ENCODE peak calls at places on chromosomes 12 and 14, in five cellular contexts. T, Y, E, M and U are unnamed samples. For H3K4me1, the result is how much of the 10 kb centered on the place peaks cover.

GRCh38 chr12:103839103-103839502 is 1.9 kb downstream of the NT5DC3 start:
- DNase-seq in T (peak), E (no peak), Y (no peak), M (peak), U (no peak)

GRCh38 chr12:87813476-87814234 is 215.5 kb downstream of the C12orf50 start:
- DNase-seq in M (peak), T (no peak), Y (no peak), E (no peak), U (no peak)

GRCh38 chr12:51846911-51847829 is 1.3 kb downstream of the FIGNL2 start:
- DNase-seq in Y (peak), E (peak), M (peak), T (peak), U (peak)

GRCh38 chr12:69397978-69398377 is 38.4 kb downstream of the YEATS4 start:
- DNase-seq in M (peak), Y (no peak), T (no peak), E (no peak), U (no peak)

GRCh38 chr12:12776261-12776660 is 9.2 kb upstream of the APOLD1 start:
- DNase-seq in M (peak), Y (no peak), T (no peak), E (no peak), U (no peak)

GRCh38 chr14:29810657-29811056 is 117.0 kb downstream of the PRKD1 start:
- DNase-seq in T (peak), M (peak), E (no peak), Y (no peak), U (no peak)

GRCh38 chr12:127628655-127629054 is 638.3 kb upstream of the TMEM132C start:
- DNase-seq in E (no peak), T (no peak), Y (no peak), M (no peak), U (no peak)

GRCh38 chr14:23579739-23580138 is 1.1 kb upstream of the JPH4 start:
- DNase-seq in M (no peak), Y (no peak), E (no peak), T (no peak), U (no peak)

GRCh38 chr14:68528031-68528687 is 264.7 kb downstream of the ZFP36L1 start:
- DNase-seq in M (no peak), T (no peak), E (no peak), Y (no peak), U (no peak)

GRCh38 chr14:29339491-29339890 is 572.9 kb downstream of the FOXG1 start:
- DNase-seq in T (no peak), E (no peak), Y (no peak), M (no peak), U (no peak)

GRCh38 chr12:113448874-113449273 is 22.8 kb downstream of the LHX5 start:
- DNase-seq in T (no peak), E (no peak), M (no peak), Y (no peak), U (no peak)

GRCh38 chr14:93725002-93725582 is 63.2 kb downstream of the PRIMA1 start:
- DNase-seq in T (no peak), E (no peak), Y (no peak), M (no peak), U (no peak)

GRCh38 chr12:112270673-112271072 is 111.6 kb downstream of the HECTD4 start:
- DNase-seq in M (no peak), T (no peak), E (no peak), Y (no peak), U (no peak)

GRCh38 chr12:112750971-112751370 is 40.6 kb upstream of the RPH3A start:
- DNase-seq in E (no peak), M (no peak), Y (no peak), T (no peak), U (no peak)

GRCh38 chr14:87014854-87015253 is 978.1 kb downstream of the GALC start:
- DNase-seq in M (no peak), T (no peak), Y (no peak), E (no peak), U (no peak)

GRCh38 chr14:65103150-65103760 is 938 bp upstream of the MAX start:
- DNase-seq in T (peak), M (peak), E (peak), Y (no peak), U (no peak)

GRCh38 chr14:25055998-25056687 is 6.2 kb upstream of the STXBP6 start:
- DNase-seq in M (no peak), T (no peak), Y (no peak), E (no peak), U (no peak)

GRCh38 chr12:91053951-91054715 is 3.7 kb downstream of the KERA start:
- DNase-seq in M (peak), E (no peak), T (no peak), Y (no peak), U (no peak)

GRCh38 chr14:54177861-54178591 is 218.8 kb upstream of the CDKN3 start:
- DNase-seq in T (no peak), Y (no peak), E (no peak), M (no peak), U (no peak)

GRCh38 chr14:34203271-34203722 is 252.4 kb upstream of the EGLN3 start:
- DNase-seq in E (no peak), T (no peak), Y (no peak), M (no peak), U (no peak)

GRCh38 chr12:57621497-57622292 is 10.5 kb downstream of the ARHGEF25 start:
- DNase-seq in T (peak), E (peak), M (peak), Y (peak), U (peak)

GRCh38 chr14:49114161-49114893 is 471.9 kb downstream of the RPS29 start:
- DNase-seq in T (no peak), Y (no peak), M (no peak), E (no peak), U (no peak)

GRCh38 chr12:40405419-40405818 is 180.6 kb downstream of the LRRK2 start:
- DNase-seq in Y (no peak), T (no peak), M (no peak), E (peak), U (no peak)

GRCh38 chr14:81589381-81590065 is 55.9 kb upstream of the SEL1L start:
- DNase-seq in M (no peak), Y (no peak), E (no peak), T (no peak), U (no peak)

GRCh38 chr14:81594012-81594411 is 60.4 kb upstream of the SEL1L start:
- DNase-seq in T (peak), M (peak), Y (peak), E (peak), U (no peak)

DNA sequence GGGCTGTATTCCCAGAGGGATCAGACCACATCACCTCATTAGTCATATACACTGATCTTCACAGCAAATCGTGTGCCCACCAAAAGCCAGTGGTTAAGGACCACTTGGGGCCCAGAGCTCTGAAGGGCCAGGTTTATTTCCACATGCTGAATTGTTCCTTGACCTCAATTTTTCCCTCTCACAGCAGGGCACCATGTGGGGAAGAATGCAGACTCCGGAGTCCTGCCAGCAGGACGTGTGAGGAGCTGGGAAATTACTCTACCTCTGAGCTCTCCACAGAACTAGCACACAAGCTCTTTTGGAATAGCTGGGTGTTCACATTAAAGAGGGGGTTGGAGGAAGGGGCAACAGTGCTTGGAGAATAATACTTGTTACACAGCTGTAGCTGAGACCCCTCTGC is 57.6 kb upstream of the SEL1L start:
- DNase-seq in T (no peak), E (no peak), M (no peak), Y (no peak), U (no peak)
- TF ChIP-seq CTCF in T (no peak), E (no peak), M (no peak), Y (no peak), U (no peak)

DNA sequence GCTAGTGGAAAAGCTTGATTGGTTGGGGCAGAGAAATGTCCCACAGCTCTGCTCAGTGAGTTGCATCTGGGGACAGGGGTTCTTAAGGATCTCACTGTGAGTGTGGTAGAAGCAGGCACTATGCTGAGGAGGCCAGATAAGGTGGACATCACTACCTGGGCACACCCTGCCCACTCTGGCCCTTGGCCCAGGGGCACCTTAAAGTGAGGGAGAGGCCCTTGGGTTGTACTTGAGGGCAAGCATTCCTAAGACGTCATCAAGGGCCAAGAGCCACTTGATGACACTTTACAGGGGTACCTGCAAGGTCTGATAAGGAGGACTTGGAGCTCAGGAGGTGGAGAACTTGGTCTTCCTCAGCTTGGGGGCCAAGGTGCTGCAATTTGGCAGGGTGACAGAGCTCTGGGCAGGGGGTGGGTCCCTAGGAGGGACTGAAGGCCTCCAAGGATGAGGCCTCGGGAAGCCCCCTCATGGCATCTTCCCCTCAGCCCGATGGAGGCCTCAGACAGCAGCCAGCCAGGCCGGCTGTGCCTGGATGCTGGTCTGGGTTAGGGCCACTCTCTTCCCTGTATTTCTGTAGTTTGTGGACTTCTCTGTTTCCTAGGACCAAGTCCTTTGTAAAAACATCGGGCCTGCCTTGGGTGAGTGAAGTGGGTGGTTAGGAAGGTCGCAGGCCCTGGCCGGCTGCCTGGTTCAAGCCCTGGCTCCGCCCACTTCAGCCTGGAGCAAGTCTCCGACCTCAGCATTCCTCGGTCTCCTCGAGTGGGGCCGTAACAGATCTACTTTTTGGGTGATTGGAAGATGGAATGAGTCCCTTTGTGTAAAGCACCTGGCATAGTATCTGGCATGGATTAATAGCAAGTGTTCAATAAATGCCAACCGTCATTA is 24.8 kb downstream of the GPR68 start:
- DNase-seq in M (no peak), E (no peak), T (peak), Y (peak), U (peak)
- H3K27ac ChIP-seq in M (no peak), E (no peak), T (no peak), Y (peak), U (peak)

DNA sequence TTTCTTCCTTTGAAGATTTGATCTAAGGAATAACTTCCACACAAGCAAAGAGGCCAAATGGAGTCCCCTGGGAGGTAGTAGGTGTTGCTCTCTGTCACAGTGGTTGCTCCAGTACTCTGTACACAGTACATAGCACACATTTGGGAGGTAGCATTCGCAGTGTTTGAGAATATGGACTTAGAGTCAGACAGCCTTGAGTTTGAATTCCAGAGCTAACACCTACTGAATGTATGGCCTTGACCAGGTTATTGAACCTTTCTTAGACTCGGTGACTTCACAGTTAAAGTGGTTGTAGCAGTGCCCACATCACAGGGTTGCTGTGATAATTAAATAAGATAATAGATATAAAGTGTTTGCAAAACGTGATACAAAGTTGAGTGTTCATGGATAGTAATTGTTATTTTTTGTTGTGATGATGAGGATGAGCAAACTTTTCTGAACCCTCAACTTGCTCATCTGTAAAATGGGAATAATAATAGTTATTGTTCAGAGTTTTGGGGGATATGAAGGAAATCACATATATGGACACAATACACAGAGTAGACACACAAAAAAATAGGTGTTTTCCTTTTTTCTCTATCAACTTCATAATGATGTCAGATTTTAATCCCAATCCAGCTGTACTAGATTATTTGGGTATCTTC is 271.6 kb upstream of the CRY1 start:
- DNase-seq in E (no peak), M (no peak), T (no peak), Y (no peak), U (no peak)
- H3K4me1 ChIP-seq in E (under half), M (under half), T (under half), Y (under half), U (under half)

DNA sequence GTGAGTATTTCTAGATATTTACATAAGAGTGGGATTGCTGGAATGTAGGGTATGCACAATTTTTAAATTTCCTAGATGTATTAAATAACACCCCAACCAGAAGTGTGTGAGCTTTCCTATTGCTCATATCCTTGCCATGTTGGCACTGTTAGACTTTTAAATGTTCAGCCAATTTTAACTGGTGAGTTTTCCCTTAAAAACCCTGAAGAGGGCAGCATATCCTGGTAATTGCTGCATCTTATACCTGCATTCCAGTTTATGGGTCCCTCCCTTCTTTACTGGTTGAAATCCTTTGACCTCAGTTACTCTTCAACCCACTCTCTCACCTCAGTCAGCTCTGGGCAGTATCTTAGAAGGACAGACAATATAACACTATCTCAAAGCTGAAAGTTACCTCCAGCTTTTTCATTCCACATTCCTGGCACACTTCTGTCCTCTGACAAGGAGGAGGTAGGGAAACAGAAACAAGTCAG is 270.6 kb downstream of the PAWR start:
- DNase-seq in E (peak), M (peak), T (peak), Y (no peak), U (no peak)
- TF ChIP-seq CTCF in E (peak), M (peak), T (peak), Y (peak), U (peak)

GRCh38 chr12:48814313-48815280 is 3.7 kb upstream of the CACNB3 start:
- DNase-seq in T (peak), M (peak), E (peak), Y (peak), U (peak)
- H3K27ac ChIP-seq in T (peak), M (peak), E (no peak), Y (peak), U (peak)

GRCh38 chr14:22509036-22509709 is 79.9 kb downstream of the DAD1 start:
- DNase-seq in E (no peak), T (no peak), M (no peak), Y (no peak), U (no peak)

GRCh38 chr14:22512106-22512814 is 76.8 kb downstream of the DAD1 start:
- DNase-seq in M (no peak), Y (no peak), E (no peak), T (no peak), U (no peak)

GRCh38 chr14:22508662-22509035 is 80.4 kb downstream of the DAD1 start:
- DNase-seq in T (no peak), Y (no peak), E (peak), M (no peak), U (no peak)

GRCh38 chr14:22509751-22510300 is 79.2 kb downstream of the DAD1 start:
- DNase-seq in E (peak), Y (no peak), T (no peak), M (no peak), U (no peak)

DNA sequence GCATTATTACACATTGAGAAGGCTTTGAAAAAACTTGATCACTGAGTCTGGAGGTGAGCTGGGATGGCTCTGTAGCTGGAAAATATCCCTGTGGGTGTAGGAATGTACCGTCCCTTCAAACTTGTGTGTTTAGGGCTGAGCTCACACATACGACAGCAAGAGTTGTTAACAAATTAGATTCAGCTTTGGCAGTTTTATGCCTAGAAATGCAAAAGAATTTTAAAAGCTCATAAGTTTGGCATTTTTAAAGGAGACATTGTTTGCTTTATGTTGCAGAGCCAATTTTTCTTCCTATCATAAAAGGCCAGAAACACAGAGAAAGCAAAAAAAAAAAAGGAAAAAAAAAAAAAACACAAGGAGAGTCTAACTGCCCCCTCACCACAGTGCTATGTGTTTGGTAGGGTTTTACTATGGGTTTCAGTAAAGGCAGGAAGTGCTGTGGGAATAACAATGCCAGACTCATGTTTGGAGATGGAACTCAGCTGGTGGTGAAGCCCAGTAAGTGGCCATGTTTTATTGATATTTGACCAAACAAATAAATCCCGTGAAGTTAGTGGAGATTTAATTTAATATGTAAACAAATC is 78.4 kb downstream of the DAD1 start:
- DNase-seq in E (no peak), M (peak), Y (no peak), T (no peak), U (no peak)
- H3K4me1 ChIP-seq in E (under half), M (under half), Y (half or more), T (under half), U (under half)